ENCODE peak calls at places on chromosomes 11 and 22, in ten cellular contexts. C is GM10248; N is HEK293T; O is neural crest cell; P is type B pancreatic cell; D is naive thymus-derived CD8-positive, alpha-beta T cell; G is activated naive CD4-positive, alpha-beta T cell treated with Interleukin-2 at 50 U/mL for 16 hours; H is sigmoid colon; J is choroid plexus epithelial cell; S is A172. K is an unnamed sample.

GRCh38 chr22:28381427-28382167 is 298.0 kb downstream of the TTC28 start:
- DNase-seq in C (no peak), N (no peak), O (no peak), P (no peak), D (no peak), G (no peak), H (no peak), J (peak), S (peak), K (peak)

GRCh38 chr11:47289856-47290255 is 19.9 kb downstream of the MADD start:
- DNase-seq in C (no peak), N (no peak), O (no peak), P (no peak), D (no peak), G (no peak), H (peak), J (peak), S (no peak), K (peak)

GRCh38 chr11:43172477-43172876 is 139.3 kb upstream of the API5 start:
- DNase-seq in C (no peak), N (no peak), O (no peak), P (no peak), D (no peak), G (no peak), H (no peak), J (no peak), S (no peak), K (no peak)

GRCh38 chr11:94654201-94654600 is 87.0 kb downstream of the PIWIL4 start:
- DNase-seq in C (no peak), N (no peak), O (no peak), P (peak), D (no peak), G (no peak), H (no peak), J (no peak), S (no peak), K (no peak)

GRCh38 chr11:102407901-102408300 is 44.7 kb downstream of the TMEM123 start:
- DNase-seq in C (no peak), N (no peak), O (no peak), P (no peak), D (no peak), G (no peak), H (no peak), J (no peak), S (no peak), K (no peak)

GRCh38 chr22:21663738-21664137 is 2.1 kb upstream of the PPIL2 start:
- DNase-seq in C (no peak), N (no peak), O (no peak), P (no peak), D (no peak), G (no peak), H (no peak), J (no peak), S (no peak), K (no peak)

GRCh38 chr11:35040221-35040942 is 98.6 kb upstream of the CD44 start:
- DNase-seq in C (peak), N (no peak), O (no peak), P (no peak), D (no peak), G (peak), H (no peak), J (peak), S (peak), K (peak)

GRCh38 chr11:13388741-13389140 is 74.3 kb downstream of the BTBD10 start:
- DNase-seq in C (no peak), N (no peak), O (no peak), P (no peak), D (no peak), G (no peak), H (no peak), J (no peak), S (no peak), K (no peak)

GRCh38 chr22:21082248-21082647 is 36.5 kb downstream of the LRRC74B start:
- DNase-seq in C (no peak), N (no peak), O (no peak), P (no peak), D (no peak), G (no peak), H (no peak), J (no peak), S (no peak), K (no peak)

GRCh38 chr22:41343717-41344116 is 38.0 kb upstream of the TEF start:
- DNase-seq in C (no peak), N (no peak), O (no peak), P (no peak), D (no peak), G (no peak), H (no peak), J (no peak), S (no peak), K (no peak)

GRCh38 chr11:13329670-13330401 is 52.2 kb downstream of the BMAL1 start:
- DNase-seq in C (no peak), N (no peak), O (no peak), P (no peak), D (no peak), G (no peak), H (no peak), J (no peak), S (peak), K (no peak)

GRCh38 chr11:8389034-8389996 is 125.6 kb upstream of the LMO1 start:
- DNase-seq in C (no peak), N (no peak), O (no peak), P (no peak), D (no peak), G (no peak), H (no peak), J (peak), S (no peak), K (peak)

GRCh38 chr11:75151346-75152047 is 590 bp downstream of the SLCO2B1 start:
- DNase-seq in C (no peak), N (no peak), O (no peak), P (no peak), D (no peak), G (no peak), H (no peak), J (no peak), S (no peak), K (no peak)

GRCh38 chr11:34242037-34242625 is 115.7 kb downstream of the ABTB2 start:
- DNase-seq in C (no peak), N (no peak), O (no peak), P (no peak), D (no peak), G (no peak), H (no peak), J (no peak), S (peak), K (no peak)

GRCh38 chr22:40593460-40594273 is 42.9 kb downstream of the MRTFA start:
- DNase-seq in C (no peak), N (no peak), O (no peak), P (no peak), D (no peak), G (no peak), H (no peak), J (no peak), S (no peak), K (no peak)

GRCh38 chr11:27705873-27706820 is 5.9 kb upstream of the BDNF start:
- DNase-seq in C (peak), N (peak), O (no peak), P (no peak), D (no peak), G (no peak), H (no peak), J (peak), S (no peak), K (no peak)

GRCh38 chr22:27476729-27477128 is 324.8 kb downstream of the MN1 start:
- DNase-seq in C (no peak), N (no peak), O (no peak), P (no peak), D (no peak), G (no peak), H (no peak), J (peak), S (peak), K (peak)

GRCh38 chr11:120128392-120129172 is 9.3 kb downstream of the TRIM29 start:
- DNase-seq in C (no peak), N (peak), O (no peak), P (no peak), D (no peak), G (no peak), H (peak), J (no peak), S (peak), K (peak)

GRCh38 chr11:1209371-1210057 is 13.4 kb upstream of the MUC5B start:
- DNase-seq in C (no peak), N (no peak), O (no peak), P (peak), D (no peak), G (no peak), H (peak), J (no peak), S (no peak), K (no peak)

GRCh38 chr11:69472766-69473519 is 8.5 kb upstream of the LINC01488 start:
- DNase-seq in C (no peak), N (no peak), O (no peak), P (no peak), D (no peak), G (no peak), H (no peak), J (no peak), S (no peak), K (no peak)

GRCh38 chr11:20097319-20098221 is 62.7 kb downstream of the DBX1 start:
- DNase-seq in C (no peak), N (no peak), O (no peak), P (no peak), D (no peak), G (no peak), H (no peak), J (peak), S (peak), K (peak)

GRCh38 chr22:42892571-42893316 is 35.7 kb upstream of the ARFGAP3 start:
- DNase-seq in C (peak), N (no peak), O (no peak), P (no peak), D (no peak), G (no peak), H (no peak), J (no peak), S (no peak), K (no peak)

GRCh38 chr22:19120829-19121630 is 1.2 kb downstream of the DGCR2 start:
- DNase-seq in C (no peak), N (peak), O (no peak), P (no peak), D (no peak), G (peak), H (no peak), J (peak), S (peak), K (peak)

GRCh38 chr22:36922097-36922608 is 8.7 kb downstream of the CSF2RB start:
- DNase-seq in C (no peak), N (no peak), O (no peak), P (no peak), D (no peak), G (no peak), H (no peak), J (no peak), S (no peak), K (no peak)

GRCh38 chr22:22996511-22997261 is 73.6 kb upstream of the GNAZ start:
- DNase-seq in C (no peak), N (no peak), O (no peak), P (no peak), D (no peak), G (no peak), H (no peak), J (no peak), S (no peak), K (no peak)

GRCh38 chr11:89181111-89181510 is 3.4 kb downstream of the TYR start:
- DNase-seq in C (no peak), N (no peak), O (no peak), P (no peak), D (no peak), G (no peak), H (no peak), J (no peak), S (no peak), K (no peak)

GRCh38 chr11:125342281-125342980 is 153.6 kb downstream of the FEZ1 start:
- DNase-seq in C (no peak), N (no peak), O (no peak), P (no peak), D (no peak), G (no peak), H (no peak), J (no peak), S (no peak), K (no peak)

GRCh38 chr22:26674211-26675190 is 17.1 kb downstream of the MIAT start:
- DNase-seq in C (peak), N (no peak), O (no peak), P (no peak), D (no peak), G (peak), H (no peak), J (no peak), S (no peak), K (no peak)

GRCh38 chr11:47276923-47277322 is 7.0 kb downstream of the MADD start:
- DNase-seq in C (no peak), N (no peak), O (no peak), P (no peak), D (no peak), G (no peak), H (no peak), J (no peak), S (no peak), K (no peak)

GRCh38 chr22:35480627-35481565 is 59.7 kb upstream of the RASD2 start:
- DNase-seq in C (no peak), N (no peak), O (no peak), P (no peak), D (no peak), G (no peak), H (peak), J (no peak), S (peak), K (no peak)

GRCh38 chr11:76048763-76049162 is 157.5 kb downstream of the WNT11 start:
- DNase-seq in C (no peak), N (no peak), O (no peak), P (no peak), D (no peak), G (no peak), H (no peak), J (no peak), S (no peak), K (no peak)

GRCh38 chr11:45470151-45471001 is 184.2 kb upstream of the SYT13 start:
- DNase-seq in C (no peak), N (no peak), O (no peak), P (no peak), D (no peak), G (no peak), H (no peak), J (peak), S (no peak), K (peak)

GRCh38 chr11:130369141-130369691 is 54.5 kb upstream of the ZBTB44 start:
- DNase-seq in C (no peak), N (no peak), O (no peak), P (no peak), D (no peak), G (no peak), H (no peak), J (no peak), S (no peak), K (no peak)

GRCh38 chr11:73957654-73958361 is 7.0 kb downstream of the DNAJB13 start:
- DNase-seq in C (no peak), N (no peak), O (no peak), P (no peak), D (no peak), G (no peak), H (peak), J (no peak), S (no peak), K (no peak)

GRCh38 chr22:50271519-50271970 is 1.4 kb upstream of the MAPK11 start:
- DNase-seq in C (peak), N (peak), O (peak), P (no peak), D (peak), G (peak), H (no peak), J (peak), S (no peak), K (peak)

GRCh38 chr22:49936973-49937757 is 18.7 kb downstream of the CRELD2 start:
- DNase-seq in C (no peak), N (no peak), O (no peak), P (no peak), D (no peak), G (no peak), H (no peak), J (no peak), S (no peak), K (no peak)

GRCh38 chr11:125257751-125258150 is 93.2 kb downstream of the PKNOX2 start:
- DNase-seq in C (no peak), N (no peak), O (no peak), P (no peak), D (no peak), G (no peak), H (no peak), J (no peak), S (no peak), K (no peak)

GRCh38 chr11:5521540-5521939 is 5.0 kb upstream of the UBQLNL start:
- DNase-seq in C (no peak), N (no peak), O (no peak), P (no peak), D (no peak), G (no peak), H (no peak), J (no peak), S (no peak), K (no peak)

GRCh38 chr22:35648066-35649025 is at the start of gene APOL6:
- DNase-seq in C (peak), N (no peak), O (no peak), P (peak), D (no peak), G (peak), H (peak), J (peak), S (peak), K (peak)

K was measured in astrocyte of the spinal cord.